ENCODE peak calls at places on chromosomes 3 and 15, in ten cellular contexts. O, E, W, G, A, I, Z, T, M and N are unnamed samples.

GRCh38 chr15:63490345-63491034 is 13.9 kb upstream of the USP3 start:
- DNase-seq in Z (no peak), O (no peak), G (no peak), I (no peak), A (no peak), T (no peak), W (no peak), E (no peak), M (no peak), N (no peak)

GRCh38 chr15:60605879-60606304 is 127.0 kb upstream of the ICE2 start:
- DNase-seq in G (no peak), M (no peak), O (no peak), W (no peak), E (no peak), I (no peak), Z (peak), A (no peak), T (no peak), N (no peak)

GRCh38 chr3:172993412-172993811 is 147.6 kb downstream of the SPATA16 start:
- DNase-seq in I (no peak), O (no peak), W (no peak), E (no peak), Z (no peak), G (no peak), M (no peak), A (no peak), T (no peak), N (no peak)

GRCh38 chr3:40871411-40871810 is 327.9 kb upstream of the CTNNB1 start:
- DNase-seq in E (no peak), O (no peak), W (no peak), Z (no peak), M (no peak), I (no peak), T (no peak), A (no peak), G (no peak), N (no peak)

GRCh38 chr3:64082917-64083587 is 59.8 kb upstream of the PSMD6 start:
- DNase-seq in T (no peak), G (no peak), O (no peak), I (no peak), A (no peak), Z (peak), M (no peak), W (no peak), E (no peak), N (no peak)

GRCh38 chr15:92109485-92109884 is 256.0 kb downstream of the SLCO3A1 start:
- DNase-seq in M (no peak), E (no peak), O (no peak), T (no peak), W (no peak), A (no peak), Z (no peak), I (no peak), G (no peak), N (no peak)

GRCh38 chr3:183098538-183099025 is 714 bp downstream of the MCCC1 start:
- DNase-seq in T (no peak), E (no peak), W (no peak), I (no peak), O (no peak), Z (no peak), M (no peak), G (no peak), A (no peak), N (no peak)

GRCh38 chr3:52091566-52092290 is 35.4 kb upstream of the DUSP7 start:
- DNase-seq in A (no peak), E (no peak), O (no peak), G (no peak), I (peak), Z (peak), M (peak), T (no peak), W (no peak), N (no peak)